ENCODE peak calls at places on chromosomes 3 and 15, in six cellular contexts. D, Y, G, E, K and W are unnamed samples.

GRCh38 chr3:44160818-44161217 is 80.9 kb upstream of the TOPAZ1 start:
- DNase-seq in D (no peak), Y (no peak), G (no peak), E (no peak), K (no peak), W (no peak)

GRCh38 chr3:141979050-141979671 is 102.7 kb downstream of the ATP1B3 start:
- DNase-seq in D (no peak), Y (no peak), G (peak), E (no peak), K (peak), W (no peak)

GRCh38 chr3:193857996-193858395 is 265.0 kb downstream of the OPA1 start:
- DNase-seq in D (no peak), Y (peak), G (peak), E (no peak), K (peak), W (no peak)

GRCh38 chr3:30297112-30297511 is 309.3 kb upstream of the TGFBR2 start:
- DNase-seq in D (no peak), Y (no peak), G (no peak), E (no peak), K (no peak), W (no peak)

GRCh38 chr3:98185180-98185579 is 18.7 kb downstream of the OR5H15 start:
- DNase-seq in D (no peak), Y (peak), G (peak), E (no peak), K (no peak), W (no peak)

GRCh38 chr3:183275418-183275817 is 22.4 kb downstream of the B3GNT5 start:
- DNase-seq in D (no peak), Y (peak), G (no peak), E (no peak), K (peak), W (no peak)

GRCh38 chr3:150183619-150184425 is 213.1 kb upstream of the PFN2 start:
- DNase-seq in D (peak), Y (peak), G (no peak), E (peak), K (peak), W (no peak)

GRCh38 chr3:164360738-164361376 is 717.4 kb downstream of the SI start:
- DNase-seq in D (no peak), Y (no peak), G (no peak), E (no peak), K (no peak), W (no peak)

GRCh38 chr15:100902436-100903190 is 16.5 kb upstream of the LRRK1 start:
- DNase-seq in D (no peak), Y (peak), G (no peak), E (peak), K (peak), W (no peak)

GRCh38 chr3:115713247-115713646 is 89.9 kb downstream of the GAP43 start:
- DNase-seq in D (no peak), Y (no peak), G (no peak), E (no peak), K (peak), W (no peak)

GRCh38 chr3:16824085-16824696 is 60.6 kb upstream of the PLCL2 start:
- DNase-seq in D (no peak), Y (peak), G (no peak), E (no peak), K (no peak), W (no peak)

GRCh38 chr3:16370872-16371740 is 106.1 kb downstream of the OXNAD1 start:
- DNase-seq in D (no peak), Y (no peak), G (no peak), E (no peak), K (no peak), W (no peak)

GRCh38 chr3:182793663-182794454 is 555 bp downstream of the ATP11B start:
- DNase-seq in D (peak), Y (peak), G (no peak), E (no peak), K (peak), W (peak)

GRCh38 chr3:67564008-67564407 is 90.4 kb downstream of the SUCLG2 start:
- DNase-seq in D (no peak), Y (no peak), G (no peak), E (no peak), K (no peak), W (no peak)

GRCh38 chr15:31353931-31354330 is 27.3 kb downstream of the KLF13 start:
- DNase-seq in D (no peak), Y (no peak), G (no peak), E (no peak), K (peak), W (no peak)

GRCh38 chr3:14761121-14761672 is 57.6 kb upstream of the FGD5 start:
- DNase-seq in D (no peak), Y (peak), G (no peak), E (peak), K (no peak), W (no peak)

GRCh38 chr3:159252772-159253384 is 451.0 kb downstream of the MFSD1 start:
- DNase-seq in D (peak), Y (peak), G (peak), E (no peak), K (peak), W (no peak)

GRCh38 chr3:12588674-12589054 is 31.8 kb downstream of the MKRN2 start:
- DNase-seq in D (no peak), Y (no peak), G (no peak), E (no peak), K (no peak), W (no peak)

GRCh38 chr3:188687389-188687788 is 484.4 kb upstream of the TPRG1 start:
- DNase-seq in D (no peak), Y (peak), G (peak), E (no peak), K (peak), W (no peak)

GRCh38 chr15:37101634-37102314 is 1.4 kb upstream of the MEIS2 start:
- DNase-seq in D (peak), Y (peak), G (peak), E (peak), K (peak), W (no peak)

GRCh38 chr3:133857767-133858166 is 37.9 kb downstream of the RAB6B start:
- DNase-seq in D (no peak), Y (peak), G (no peak), E (peak), K (no peak), W (no peak)

GRCh38 chr15:85563731-85564130 is 183.3 kb downstream of the AKAP13 start:
- DNase-seq in D (no peak), Y (no peak), G (no peak), E (no peak), K (no peak), W (no peak)

GRCh38 chr15:80568298-80568697 is 126.8 kb upstream of the ABHD17C start:
- DNase-seq in D (no peak), Y (no peak), G (no peak), E (no peak), K (peak), W (no peak)

GRCh38 chr15:43527802-43528541 is 10.6 kb downstream of the MAP1A start:
- DNase-seq in D (no peak), Y (no peak), G (no peak), E (no peak), K (no peak), W (no peak)

GRCh38 chr15:94576889-94577533 is 345.6 kb downstream of the MCTP2 start:
- DNase-seq in D (peak), Y (peak), G (no peak), E (no peak), K (no peak), W (no peak)

GRCh38 chr3:39637807-39638206 is 170.3 kb downstream of the MOBP start:
- DNase-seq in D (no peak), Y (no peak), G (peak), E (no peak), K (peak), W (no peak)

GRCh38 chr15:90562669-90563068 is 32.9 kb downstream of the CRTC3 start:
- DNase-seq in D (no peak), Y (no peak), G (no peak), E (no peak), K (no peak), W (no peak)